ENCODE peak calls at places on chromosomes 13 and 19, in nine cellular contexts. P, L, Y, X, I, D, H, C and B are unnamed samples.

GRCh38 chr19:50231821-50232220 is 28.4 kb downstream of the MYH14 start:
- DNase-seq in C (no peak), Y (no peak), D (no peak), H (no peak), P (no peak), I (no peak), L (no peak), X (no peak), B (no peak)

GRCh38 chr13:112743451-112744305 is 53.8 kb downstream of the ATP11A start:
- DNase-seq in I (no peak), X (no peak), C (no peak), H (no peak), Y (no peak), P (no peak), L (no peak), D (no peak), B (no peak)

GRCh38 chr19:14556662-14557188 is 15.1 kb downstream of the NDUFB7 start:
- DNase-seq in Y (peak), X (peak), D (peak), P (no peak), L (peak), C (no peak), H (peak), I (peak), B (peak)

GRCh38 chr19:13781547-13781946 is 7.3 kb downstream of the C19orf53 start:
- DNase-seq in H (peak), C (peak), P (peak), D (peak), I (peak), Y (peak), L (peak), X (peak), B (peak)

GRCh38 chr19:9709305-9709704 is 34.4 kb upstream of the ZNF562 start:
- DNase-seq in D (no peak), L (no peak), Y (no peak), X (no peak), P (no peak), I (no peak), C (no peak), H (no peak), B (no peak)

GRCh38 chr13:93309886-93310520 is 83.4 kb downstream of the GPC6 start:
- DNase-seq in D (no peak), C (no peak), Y (no peak), H (no peak), P (peak), L (no peak), X (no peak), I (peak), B (no peak)

GRCh38 chr13:41670873-41671443 is 213.6 kb downstream of the RGCC start:
- DNase-seq in X (no peak), D (no peak), I (no peak), Y (no peak), L (no peak), H (no peak), C (no peak), P (no peak), B (no peak)

GRCh38 chr19:57687363-57688010 is 5.7 kb downstream of the ZNF551 start:
- DNase-seq in D (no peak), H (no peak), C (no peak), X (no peak), Y (no peak), P (no peak), L (no peak), I (no peak), B (no peak)

GRCh38 chr13:23427342-23428182 is 5.9 kb downstream of the SACS start:
- DNase-seq in P (peak), X (peak), D (no peak), L (no peak), Y (peak), C (peak), H (no peak), I (peak), B (no peak)

GRCh38 chr19:43731854-43732253 is 16.0 kb downstream of the IRGC start:
- DNase-seq in C (no peak), Y (no peak), D (no peak), P (no peak), H (no peak), L (no peak), X (no peak), I (no peak), B (no peak)

GRCh38 chr19:39839678-39840327 is 5.8 kb upstream of the DYRK1B start:
- DNase-seq in D (no peak), X (no peak), L (no peak), C (no peak), H (no peak), Y (no peak), P (no peak), I (no peak), B (no peak)

GRCh38 chr13:97256343-97256783 is 34.2 kb downstream of the MBNL2 start:
- DNase-seq in Y (no peak), X (no peak), D (no peak), P (peak), L (no peak), C (no peak), H (no peak), I (peak), B (no peak)

GRCh38 chr19:3907626-3908265 is 25.1 kb upstream of the NMRK2 start:
- DNase-seq in L (no peak), C (no peak), P (no peak), Y (no peak), D (no peak), I (no peak), H (no peak), X (no peak), B (no peak)

GRCh38 chr13:37791699-37792098 is 77.9 kb downstream of the TRPC4 start:
- DNase-seq in C (no peak), D (no peak), X (no peak), I (no peak), Y (no peak), H (no peak), P (no peak), L (no peak), B (no peak)

GRCh38 chr13:75687145-75687763 is 51.1 kb downstream of the LMO7 start:
- DNase-seq in Y (no peak), C (no peak), P (peak), I (peak), L (no peak), X (no peak), H (peak), D (no peak), B (no peak)

GRCh38 chr13:49530452-49530851 is 34.7 kb downstream of the PHF11 start:
- DNase-seq in Y (no peak), X (no peak), D (no peak), L (no peak), H (no peak), C (no peak), I (no peak), P (no peak), B (no peak)

GRCh38 chr13:33828431-33829129 is 10.6 kb downstream of the RFC3 start:
- DNase-seq in Y (no peak), C (no peak), D (no peak), X (no peak), P (no peak), H (no peak), L (no peak), I (no peak), B (no peak)

GRCh38 chr19:40530091-40530901 is 46.4 kb upstream of the SHKBP1 start:
- DNase-seq in D (no peak), C (no peak), Y (no peak), L (peak), X (peak), I (no peak), P (no peak), H (peak), B (no peak)

GRCh38 chr13:108213946-108214345 is 1.4 kb downstream of the LIG4 start:
- DNase-seq in Y (no peak), I (peak), L (no peak), C (no peak), X (no peak), P (no peak), D (no peak), H (no peak), B (no peak)

GRCh38 chr13:57286511-57287098 is 119.6 kb downstream of the PRR20E start:
- DNase-seq in D (no peak), Y (no peak), H (no peak), P (no peak), X (no peak), L (no peak), C (no peak), I (no peak), B (no peak)

GRCh38 chr13:95500136-95500718 is 52.3 kb upstream of the CLDN10 start:
- DNase-seq in Y (no peak), H (no peak), X (no peak), P (no peak), C (no peak), D (no peak), L (no peak), I (no peak), B (no peak)

GRCh38 chr13:110627761-110628476 is 12.6 kb downstream of the NAXD start:
- DNase-seq in P (no peak), I (no peak), H (no peak), L (peak), C (no peak), D (no peak), Y (no peak), X (peak), B (no peak)

GRCh38 chr19:47779524-47780214 is 1.2 kb downstream of the SELENOW start:
- DNase-seq in I (no peak), X (peak), P (no peak), C (peak), L (no peak), D (peak), H (no peak), Y (peak), B (no peak)

GRCh38 chr19:3683866-3684816 is 16.1 kb downstream of the PIP5K1C start:
- DNase-seq in P (no peak), Y (no peak), X (no peak), C (no peak), I (peak), L (no peak), H (no peak), D (no peak), B (no peak)

GRCh38 chr19:3443840-3444694 is 36.3 kb downstream of the SMIM24 start:
- DNase-seq in Y (peak), X (no peak), C (no peak), L (no peak), I (no peak), H (peak), D (peak), P (no peak), B (no peak)

GRCh38 chr19:32252333-32252669 is 93.1 kb upstream of the ZNF507 start:
- DNase-seq in L (no peak), H (no peak), Y (no peak), X (no peak), C (no peak), I (no peak), P (no peak), D (no peak), B (no peak)

GRCh38 chr13:20258208-20258962 is 26.3 kb upstream of the GJB6 start:
- DNase-seq in L (no peak), Y (no peak), D (no peak), C (no peak), P (no peak), H (no peak), X (peak), I (no peak), B (no peak)

GRCh38 chr19:23481043-23481442 is 85.8 kb upstream of the ZNF91 start:
- DNase-seq in I (peak), C (no peak), P (no peak), X (no peak), Y (no peak), D (no peak), H (no peak), L (no peak), B (no peak)

GRCh38 chr19:409515-410242 is 732 bp upstream of the C2CD4C start:
- DNase-seq in D (no peak), P (no peak), C (no peak), Y (no peak), X (no peak), H (no peak), L (peak), I (no peak), B (no peak)

GRCh38 chr13:40190656-40191100 is 475.8 kb downstream of the FOXO1 start:
- DNase-seq in C (no peak), P (peak), X (peak), H (no peak), L (peak), D (no peak), I (peak), Y (no peak), B (no peak)

GRCh38 chr13:20227730-20228129 is 4.4 kb downstream of the GJB6 start:
- DNase-seq in P (no peak), L (no peak), I (no peak), H (no peak), Y (no peak), C (no peak), D (no peak), X (no peak), B (no peak)

GRCh38 chr13:114105351-114106225 is 26.8 kb downstream of the RASA3 start:
- DNase-seq in H (no peak), X (no peak), I (no peak), D (no peak), P (no peak), C (no peak), Y (no peak), L (no peak), B (peak)
- TF ChIP-seq CTCF in H (no peak), X (no peak), I (no peak), D (no peak), P (no peak), C (no peak), Y (no peak), L (no peak), B (no peak)

GRCh38 chr19:17001603-17002183 is 24.9 kb downstream of the CPAMD8 start:
- DNase-seq in L (no peak), Y (no peak), D (no peak), X (no peak), I (no peak), C (no peak), P (no peak), H (no peak), B (no peak)

GRCh38 chr19:17006579-17006978 is 20.0 kb downstream of the CPAMD8 start:
- DNase-seq in P (no peak), C (no peak), I (no peak), X (no peak), Y (no peak), D (no peak), L (no peak), H (no peak), B (no peak)

GRCh38 chr19:17002455-17002854 is 24.2 kb downstream of the CPAMD8 start:
- DNase-seq in C (no peak), H (no peak), X (no peak), I (no peak), D (no peak), Y (no peak), P (no peak), L (no peak), B (no peak)

GRCh38 chr19:17004386-17004785 is 22.2 kb downstream of the CPAMD8 start:
- DNase-seq in D (no peak), P (no peak), L (no peak), I (no peak), Y (no peak), X (no peak), C (no peak), H (no peak), B (no peak)

DNA sequence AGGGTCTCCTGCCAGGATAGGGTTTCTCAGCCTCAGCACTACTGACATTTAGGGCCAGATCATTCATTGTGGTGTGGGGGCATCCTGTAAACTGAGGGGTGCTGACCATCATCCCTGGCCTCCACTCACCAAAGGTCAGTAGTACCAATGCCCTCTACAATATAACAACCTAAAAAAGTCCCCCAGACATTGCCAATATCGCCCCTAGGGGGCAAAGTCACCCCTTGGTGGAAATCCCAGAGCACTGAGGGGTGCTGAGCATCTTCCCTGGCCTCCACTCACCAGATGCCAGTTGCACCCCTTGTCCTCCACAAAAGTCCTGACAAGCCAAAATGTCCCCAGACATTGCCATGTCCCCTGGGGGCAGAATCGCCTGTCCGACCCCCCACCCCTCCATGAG is 21.6 kb downstream of the CPAMD8 start:
- DNase-seq in I (no peak), C (no peak), D (no peak), L (no peak), H (no peak), P (no peak), X (no peak), Y (no peak), B (no peak)
- TF ChIP-seq CTCF in I (no peak), C (no peak), D (no peak), L (peak), H (peak), P (no peak), X (no peak), Y (no peak), B (no peak)

DNA sequence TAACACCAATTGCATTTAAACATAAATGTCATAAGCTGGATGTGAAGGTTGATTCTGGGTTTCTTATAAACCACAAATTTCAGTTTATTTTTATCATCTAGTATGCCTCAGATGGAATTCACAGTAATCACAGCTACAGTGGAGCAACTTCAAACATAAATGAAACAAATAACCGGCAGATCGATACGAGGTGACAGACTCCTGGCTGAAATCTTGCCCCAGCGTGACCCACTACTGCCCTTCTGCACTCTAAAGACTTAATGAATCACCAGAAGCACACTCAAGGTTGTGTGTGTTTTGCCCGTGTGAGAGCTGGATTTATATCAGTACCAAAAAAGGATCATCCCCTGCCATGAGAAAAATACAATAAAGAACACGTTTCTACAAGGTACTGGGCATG is 161.7 kb downstream of the KLF12 start:
- DNase-seq in L (no peak), C (no peak), D (no peak), P (no peak), H (no peak), X (no peak), I (no peak), Y (no peak), B (no peak)
- TF ChIP-seq CTCF in L (no peak), C (no peak), D (no peak), P (no peak), H (no peak), X (no peak), I (no peak), Y (no peak), B (no peak)

GRCh38 chr13:60152114-60152513 is 11.6 kb downstream of the DIAPH3 start:
- DNase-seq in C (no peak), P (no peak), H (no peak), D (no peak), Y (no peak), I (no peak), L (no peak), X (no peak), B (no peak)

GRCh38 chr13:60150538-60150937 is 13.2 kb downstream of the DIAPH3 start:
- DNase-seq in L (no peak), X (no peak), P (no peak), Y (no peak), H (no peak), I (no peak), C (no peak), D (no peak), B (no peak)

GRCh38 chr13:60158321-60158801 is 5.4 kb downstream of the DIAPH3 start:
- DNase-seq in L (peak), H (no peak), I (no peak), P (no peak), Y (no peak), X (no peak), D (no peak), C (no peak), B (no peak)

GRCh38 chr13:60152904-60153303 is 10.8 kb downstream of the DIAPH3 start:
- DNase-seq in I (no peak), Y (no peak), H (no peak), L (no peak), P (no peak), D (no peak), X (no peak), C (no peak), B (no peak)

DNA sequence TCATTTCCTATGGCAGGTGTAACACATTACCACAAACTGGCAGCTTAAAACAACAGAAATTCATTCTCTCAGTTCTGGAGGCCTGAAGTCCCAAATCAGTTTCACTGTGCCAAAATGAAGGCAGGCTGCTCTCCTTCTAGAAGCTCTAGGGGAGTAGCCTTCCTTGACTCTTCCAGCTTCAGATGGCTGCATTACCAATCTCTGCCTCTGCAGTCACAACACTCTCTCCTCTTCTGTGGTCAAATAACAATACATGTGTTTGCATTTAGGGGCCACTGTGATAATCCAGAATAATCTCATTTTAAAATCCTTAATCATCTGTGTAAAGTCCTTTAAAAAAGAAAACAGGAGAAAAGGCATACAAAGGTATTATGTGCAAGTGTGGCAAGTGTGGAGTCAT is 7.8 kb downstream of the DIAPH3 start:
- DNase-seq in I (no peak), P (no peak), C (no peak), D (no peak), H (no peak), L (no peak), Y (no peak), X (no peak), B (no peak)
- TF ChIP-seq CTCF in I (no peak), P (no peak), C (no peak), D (no peak), H (no peak), L (no peak), Y (no peak), X (no peak), B (no peak)

GRCh38 chr13:103134271-103134670 is 68.1 kb upstream of the SLC10A2 start:
- DNase-seq in I (no peak), P (no peak), X (no peak), H (no peak), L (no peak), D (no peak), C (no peak), Y (no peak), B (no peak)

GRCh38 chr13:103142091-103142594 is 75.9 kb upstream of the SLC10A2 start:
- DNase-seq in I (no peak), H (no peak), C (no peak), P (no peak), L (no peak), Y (no peak), D (no peak), X (no peak), B (no peak)

GRCh38 chr13:103145476-103145875 is 79.3 kb upstream of the SLC10A2 start:
- DNase-seq in P (no peak), D (no peak), L (no peak), C (no peak), X (no peak), H (no peak), Y (no peak), I (peak), B (no peak)

GRCh38 chr13:103140001-103140671 is 73.9 kb upstream of the SLC10A2 start:
- DNase-seq in L (peak), Y (no peak), C (no peak), I (peak), H (peak), D (no peak), X (no peak), P (peak), B (no peak)
- TF ChIP-seq CTCF in L (peak), Y (peak), C (no peak), I (peak), H (peak), D (peak), X (no peak), P (peak), B (no peak)

GRCh38 chr19:53365134-53365898 is at the start of gene ZNF525:
- DNase-seq in L (peak), C (peak), Y (peak), P (peak), X (peak), I (peak), D (peak), H (peak), B (peak)
- TF ChIP-seq CTCF in L (peak), C (peak), Y (peak), P (no peak), X (peak), I (peak), D (peak), H (peak), B (no peak)

DNA sequence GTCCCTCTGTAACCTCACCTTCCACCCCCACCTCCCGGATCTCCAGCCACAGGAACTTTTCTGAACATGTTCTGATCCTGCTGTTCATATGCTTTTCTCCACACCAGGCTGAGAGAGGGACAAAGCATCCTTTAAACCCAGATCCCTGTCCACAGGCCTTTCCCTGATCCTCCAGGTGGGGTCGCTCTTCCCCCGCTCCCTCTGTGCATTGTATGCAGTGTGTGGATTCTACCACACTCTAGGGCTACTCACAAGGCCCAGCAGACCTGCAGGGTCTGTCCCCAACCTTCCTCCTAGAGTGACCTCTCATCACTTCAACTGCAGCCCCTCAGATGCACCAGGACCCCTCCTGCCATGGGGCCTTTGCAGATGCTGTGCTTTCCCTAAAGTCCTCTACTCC is 1200.6 kb downstream of the UQCRFS1 start:
- DNase-seq in L (no peak), I (no peak), P (no peak), X (no peak), D (no peak), Y (no peak), C (no peak), H (peak), B (no peak)
- TF ChIP-seq CTCF in L (peak), I (no peak), P (no peak), X (no peak), D (no peak), Y (no peak), C (no peak), H (no peak), B (no peak)

GRCh38 chr13:89066868-89067466 is 1395.8 kb downstream of the SLITRK5 start:
- DNase-seq in D (no peak), P (no peak), I (peak), L (peak), H (peak), Y (no peak), X (no peak), C (no peak), B (no peak)
- TF ChIP-seq CTCF in D (peak), P (no peak), I (peak), L (peak), H (peak), Y (peak), X (no peak), C (peak), B (no peak)